ENCODE peak calls at places on chromosomes 16 and 17, in ten cellular contexts. X is left lung; U is CD8-positive, alpha-beta T cell; D is tibial nerve; P is adrenal gland; F is upper lobe of right lung; H is SJSA1; J is IMR-90; O is sigmoid colon; A is heart left ventricle. S is an unnamed sample. For H3K4me1 and H3K36me3, the result is how much of the 10 kb centered on the place peaks cover.

GRCh38 chr16:65032397-65032796 is 89.5 kb downstream of the CDH11 start:
- DNase-seq in P (no peak), J (peak), H (no peak), A (no peak), D (no peak), X (no peak), U (no peak), F (no peak), O (no peak), S (no peak)

GRCh38 chr16:72224260-72224768 is 52.4 kb upstream of the PMFBP1 start:
- DNase-seq in J (no peak), U (no peak), O (no peak), H (no peak), X (no peak), D (no peak), A (no peak), P (no peak), F (no peak), S (no peak)

GRCh38 chr16:996672-997071 is 15.1 kb downstream of the SOX8 start:
- DNase-seq in D (no peak), A (no peak), F (no peak), U (no peak), X (no peak), P (no peak), H (no peak), O (no peak), J (no peak), S (peak)

GRCh38 chr16:89383095-89384003 is 107.0 kb downstream of the ANKRD11 start:
- DNase-seq in P (peak), F (peak), O (peak), J (peak), X (no peak), A (peak), D (no peak), U (no peak), H (no peak), S (no peak)

GRCh38 chr16:69930117-69930776 is 20.9 kb upstream of the CLEC18A start:
- DNase-seq in X (no peak), D (no peak), A (peak), P (peak), H (peak), F (no peak), U (no peak), O (no peak), J (peak), S (no peak)

GRCh38 chr16:14369734-14370598 is 260.1 kb downstream of the PARN start:
- DNase-seq in O (no peak), F (no peak), P (no peak), U (no peak), J (no peak), H (no peak), D (no peak), X (peak), A (peak), S (no peak)

GRCh38 chr16:70649300-70649699 is 2.9 kb downstream of the IL34 start:
- DNase-seq in D (no peak), A (no peak), X (no peak), F (no peak), P (no peak), J (peak), O (no peak), H (no peak), U (no peak), S (no peak)

GRCh38 chr16:66382966-66383299 is 16.4 kb downstream of the CDH5 start:
- DNase-seq in D (no peak), P (no peak), A (no peak), U (no peak), X (no peak), J (peak), F (no peak), H (no peak), O (no peak), S (no peak)

GRCh38 chr17:46832306-46832895 is 13.9 kb upstream of the WNT3 start:
- DNase-seq in D (no peak), U (no peak), A (no peak), P (no peak), X (no peak), O (no peak), F (no peak), J (no peak), H (peak), S (no peak)

GRCh38 chr17:38707678-38708351 is 2.7 kb downstream of the MLLT6 start:
- DNase-seq in A (no peak), U (no peak), D (no peak), X (no peak), J (no peak), F (no peak), P (no peak), O (no peak), H (no peak), S (no peak)

GRCh38 chr17:3965123-3965800 is 1.0 kb upstream of the ATP2A3 start:
- DNase-seq in U (peak), O (no peak), F (peak), A (peak), J (no peak), X (peak), H (peak), P (no peak), D (peak), S (peak)

GRCh38 chr17:56995776-56996175 is 17.8 kb downstream of the SCPEP1 start:
- DNase-seq in U (no peak), H (no peak), O (no peak), X (no peak), J (peak), F (no peak), P (no peak), D (no peak), A (no peak), S (no peak)

GRCh38 chr17:80827646-80828643 is 163.7 kb upstream of the CHMP6 start:
- DNase-seq in J (peak), H (no peak), F (peak), X (peak), P (peak), D (no peak), A (no peak), U (no peak), O (peak), S (no peak)

GRCh38 chr17:59004338-59005111 is 102.2 kb downstream of the TRIM37 start:
- DNase-seq in H (peak), U (peak), A (peak), O (no peak), P (peak), D (peak), X (no peak), J (peak), F (no peak), S (peak)

GRCh38 chr17:30344283-30345088 is 10.6 kb upstream of the TMIGD1 start:
- DNase-seq in O (no peak), F (peak), J (peak), P (peak), A (peak), H (no peak), D (no peak), X (peak), U (no peak), S (no peak)

GRCh38 chr16:26987631-26988030 is 79.1 kb upstream of the C16orf82 start:
- DNase-seq in F (no peak), P (no peak), A (no peak), O (no peak), D (no peak), X (no peak), H (peak), U (no peak), J (peak), S (no peak)

GRCh38 chr17:31452101-31452500 is 60.6 kb downstream of the RAB11FIP4 start:
- DNase-seq in A (no peak), D (no peak), X (no peak), O (no peak), F (no peak), U (no peak), P (no peak), H (no peak), J (peak), S (no peak)

GRCh38 chr17:75979705-75980187 is 706 bp downstream of the TEN1 start:
- DNase-seq in D (no peak), X (no peak), H (no peak), P (no peak), F (no peak), U (no peak), A (no peak), O (no peak), J (peak), S (no peak)

GRCh38 chr17:46764335-46764708 is 54.2 kb downstream of the WNT3 start:
- DNase-seq in D (no peak), X (no peak), O (no peak), P (no peak), U (no peak), J (no peak), F (no peak), H (no peak), A (no peak), S (no peak)

GRCh38 chr17:7281074-7281952 is at the start of gene SLC2A4:
- DNase-seq in O (peak), P (peak), D (peak), X (peak), A (peak), H (peak), J (peak), U (peak), F (peak), S (peak)

GRCh38 chr16:85639529-85640253 is 26.6 kb downstream of the GSE1 start:
- DNase-seq in O (peak), X (peak), P (peak), U (no peak), F (no peak), H (no peak), A (peak), D (no peak), J (no peak), S (no peak)

GRCh38 chr16:80375513-80375912 is 165.3 kb upstream of the DYNLRB2 start:
- DNase-seq in J (no peak), P (no peak), H (no peak), F (no peak), D (no peak), A (no peak), O (no peak), X (no peak), U (no peak), S (no peak)

GRCh38 chr16:4081577-4082021 is 34.6 kb downstream of the ADCY9 start:
- DNase-seq in O (no peak), H (peak), D (no peak), F (no peak), J (peak), X (no peak), P (no peak), A (no peak), U (peak), S (peak)

GRCh38 chr16:12350945-12351344 is 374.4 kb downstream of the SNX29 start:
- DNase-seq in H (no peak), F (no peak), J (no peak), X (no peak), U (no peak), A (no peak), O (no peak), D (no peak), P (no peak), S (no peak)

GRCh38 chr16:59021751-59022150 is 287.6 kb upstream of the GOT2 start:
- DNase-seq in J (peak), P (no peak), H (no peak), X (no peak), A (no peak), U (no peak), O (no peak), D (no peak), F (no peak), S (no peak)

GRCh38 chr17:77286641-77287431 is 146.1 kb downstream of the SEC14L1 start:
- DNase-seq in F (peak), X (peak), D (no peak), J (peak), P (peak), H (no peak), O (peak), U (no peak), A (peak), S (no peak)

GRCh38 chr17:20116683-20117309 is 107.6 kb downstream of the SPECC1 start:
- DNase-seq in P (peak), A (peak), D (no peak), U (no peak), J (peak), X (no peak), O (no peak), H (no peak), F (no peak), S (peak)

GRCh38 chr17:17763734-17764133 is 73.1 kb downstream of the SREBF1 start:
- DNase-seq in H (no peak), O (no peak), D (no peak), X (no peak), P (no peak), F (no peak), U (no peak), A (no peak), J (no peak), S (no peak)

GRCh38 chr16:84239910-84240309 is at the start of gene KCNG4:
- DNase-seq in J (no peak), D (no peak), X (no peak), O (no peak), U (no peak), F (no peak), P (no peak), H (no peak), A (no peak), S (no peak)

GRCh38 chr16:22888791-22889190 is 74.8 kb downstream of the HS3ST2 start:
- DNase-seq in X (no peak), O (no peak), U (no peak), P (no peak), D (no peak), J (peak), A (no peak), H (no peak), F (no peak), S (no peak)

GRCh38 chr16:48903054-48903453 is 293.1 kb upstream of the N4BP1 start:
- DNase-seq in U (no peak), D (no peak), X (no peak), P (no peak), O (no peak), A (no peak), F (no peak), H (no peak), J (no peak), S (no peak)

GRCh38 chr16:14072360-14072759 is 1.2 kb downstream of the MRTFB start:
- DNase-seq in A (no peak), P (no peak), F (no peak), X (no peak), J (no peak), H (no peak), U (no peak), O (no peak), D (no peak), S (no peak)

GRCh38 chr17:77449908-77450741 is 309.4 kb downstream of the SEC14L1 start:
- DNase-seq in U (no peak), F (no peak), H (no peak), J (peak), P (peak), D (peak), A (peak), X (peak), O (peak), S (no peak)

GRCh38 chr17:31695456-31696090 is 163.5 kb downstream of the COPRS start:
- DNase-seq in X (no peak), U (no peak), P (no peak), A (no peak), D (no peak), J (peak), H (no peak), F (no peak), O (no peak), S (no peak)

GRCh38 chr17:60154616-60155426 is 5.0 kb downstream of the CA4 start:
- DNase-seq in A (peak), U (no peak), O (no peak), P (no peak), D (peak), X (no peak), H (no peak), F (peak), J (peak), S (no peak)

GRCh38 chr17:8504460-8505207 is 69.0 kb downstream of the NDEL1 start:
- DNase-seq in D (no peak), F (peak), O (no peak), U (no peak), P (no peak), J (no peak), X (no peak), H (no peak), A (no peak), S (no peak)

GRCh38 chr17:8503368-8503767 is 67.7 kb downstream of the NDEL1 start:
- DNase-seq in X (no peak), H (no peak), D (peak), P (no peak), F (peak), U (no peak), J (no peak), O (no peak), A (peak), S (no peak)

GRCh38 chr17:8506145-8506544 is 70.5 kb downstream of the NDEL1 start:
- DNase-seq in P (no peak), J (no peak), H (no peak), X (no peak), U (no peak), O (no peak), A (no peak), F (peak), D (no peak), S (no peak)

GRCh38 chr17:8502100-8502499 is 66.4 kb downstream of the NDEL1 start:
- DNase-seq in U (no peak), O (no peak), D (no peak), P (no peak), X (no peak), F (peak), A (no peak), J (no peak), H (no peak), S (no peak)

GRCh38 chr17:8503807-8504206 is 68.1 kb downstream of the NDEL1 start:
- DNase-seq in X (no peak), H (no peak), J (no peak), O (no peak), P (no peak), U (no peak), F (peak), A (no peak), D (no peak), S (no peak)
- H3K27ac ChIP-seq in X (no peak), H (no peak), J (no peak), O (no peak), P (no peak), U (no peak), F (no peak), A (peak), D (no peak), S (no peak)

DNA sequence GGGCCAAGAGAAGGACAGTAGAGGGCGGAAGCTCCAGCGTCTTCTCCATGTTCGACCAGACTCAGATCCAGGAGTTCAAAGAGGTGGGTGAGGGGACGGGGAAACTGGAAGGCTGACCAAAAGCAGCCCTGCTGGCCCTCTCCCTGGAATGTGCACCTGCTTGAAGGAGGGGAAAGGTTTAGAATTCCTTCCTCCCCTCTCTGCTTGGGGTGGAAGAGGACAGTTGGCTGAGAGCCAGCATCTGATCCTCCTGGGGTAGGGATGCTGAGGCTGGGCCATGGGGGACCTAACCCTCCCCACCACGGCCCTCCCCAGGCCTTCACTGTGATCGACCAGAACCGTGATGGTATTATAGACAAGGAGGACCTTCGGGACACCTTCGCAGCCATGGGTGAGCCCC is 1.2 kb downstream of the MYL11 start:
- DNase-seq in J (no peak), U (no peak), D (no peak), H (no peak), F (no peak), O (no peak), X (no peak), P (no peak), A (no peak), S (no peak)
- H3K4me1 ChIP-seq in J (under half), U (under half), D (under half), H (under half), F (under half), O (under half), X (under half), P (under half), A (under half), S (half or more)

DNA sequence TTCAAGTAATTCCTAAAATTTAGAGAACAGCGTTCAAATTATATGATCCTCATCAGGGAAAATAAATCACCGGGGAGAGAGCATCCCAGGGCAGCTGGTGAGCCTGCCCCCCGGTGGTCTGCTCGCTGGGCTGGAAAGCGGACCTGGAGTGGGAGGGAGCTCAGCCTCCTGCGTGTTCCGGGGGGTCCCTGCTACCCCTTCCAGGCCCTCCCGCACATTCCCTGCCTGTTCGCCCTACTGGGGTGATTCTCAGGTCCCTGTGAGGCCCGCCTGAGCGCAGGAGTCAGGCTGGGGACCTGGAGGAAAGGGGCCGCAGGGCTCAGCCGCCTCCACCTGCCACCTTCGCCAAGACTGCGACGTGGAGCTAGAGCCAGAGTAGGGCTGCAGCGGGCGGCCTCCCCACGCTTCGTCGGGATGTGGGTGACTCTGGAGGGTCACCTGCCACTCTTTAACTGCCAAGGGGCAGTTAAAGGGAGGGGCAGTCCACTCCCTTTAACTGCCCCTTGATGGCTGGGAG is 28.8 kb downstream of the SLC7A5 start:
- DNase-seq in O (no peak), D (no peak), P (no peak), A (no peak), U (no peak), H (no peak), J (no peak), F (no peak), X (no peak), S (no peak)
- H3K36me3 ChIP-seq in O (under half), D (under half), P (under half), A (under half), U (under half), H (half or more), J (half or more), F (under half), X (half or more), S (under half)

GRCh38 chr17:2176484-2177175 is 121.7 kb downstream of the HIC1 start:
- DNase-seq in P (no peak), A (peak), O (peak), U (no peak), H (no peak), D (no peak), F (no peak), J (no peak), X (no peak), S (no peak)
- H3K27ac ChIP-seq in P (no peak), A (peak), O (peak), U (no peak), H (no peak), D (peak), F (peak), J (peak), X (peak), S (no peak)

GRCh38 chr16:11252482-11252931 is 3.5 kb downstream of the SOCS1 start:
- DNase-seq in A (no peak), U (no peak), D (no peak), H (no peak), X (no peak), F (no peak), P (no peak), O (no peak), J (no peak), S (peak)
- H3K4me1 ChIP-seq in A (under half), U (under half), D (under half), H (under half), X (under half), F (under half), P (under half), O (under half), J (under half), S (under half)

S was measured in CD4-positive, alpha-beta memory T cell.